ENCODE peak calls at places on chromosomes 6 and 20, in ten cellular contexts. Q is IMR-90, F is endothelial cell, R is ovary, W is Peyer's patch, I is RWPE1, Z is GM13977, J is tibial artery, H is epithelial cell of esophagus, Y is tibial nerve. U is an unnamed sample.

GRCh38 chr6:94893327-94893726 is 684.0 kb upstream of the MANEA start:
- DNase-seq in F (no peak), J (no peak), Q (no peak), Z (no peak), R (no peak), H (peak; percentile 0), I (no peak), W (no peak), Y (no peak), U (no peak)

GRCh38 chr6:87501809-87502572 is 29.2 kb downstream of the SLC35A1 start:
- DNase-seq in Z (no peak), J (no peak), W (no peak), Q (no peak), R (no peak), H (peak; percentile 16), I (no peak), F (no peak), Y (no peak), U (no peak)

GRCh38 chr6:145276746-145277145 is 458.6 kb downstream of the EPM2A start:
- DNase-seq in R (no peak), I (no peak), J (no peak), Q (peak; percentile 30), W (no peak), H (no peak), Z (no peak), F (no peak), Y (no peak), U (no peak)

GRCh38 chr6:5697508-5697907 is 309.2 kb downstream of the NRN1 start:
- DNase-seq in W (no peak), H (peak; percentile 58), F (no peak), R (no peak), Z (no peak), I (no peak), J (no peak), Y (no peak), Q (no peak), U (no peak)

GRCh38 chr6:143427109-143427817 is 23.2 kb downstream of the ADAT2 start:
- DNase-seq in I (peak; percentile 59), Y (peak; percentile 66), J (peak; percentile 65), W (peak; percentile 77), F (peak; percentile 81), Z (peak; percentile 72), R (peak; percentile 56), H (peak; percentile 78), Q (peak; percentile 86), U (peak; percentile 73)

GRCh38 chr6:31203345-31203979 is 33.0 kb upstream of the POU5F1 start:
- DNase-seq in J (no peak), Z (no peak), Y (no peak), Q (peak; percentile 71), R (no peak), W (no peak), H (peak; percentile 96), F (no peak), I (peak; percentile 69), U (no peak)

GRCh38 chr6:13674533-13675190 is 37.0 kb downstream of the RANBP9 start:
- DNase-seq in Z (no peak), W (no peak), R (no peak), Y (no peak), F (no peak), I (no peak), H (no peak), Q (no peak), J (no peak), U (no peak)

GRCh38 chr6:92706976-92707375 is 712.4 kb downstream of the EPHA7 start:
- DNase-seq in Y (no peak), R (no peak), Z (no peak), W (no peak), Q (no peak), J (no peak), F (no peak), I (peak; percentile 41), H (peak; percentile 88), U (no peak)

GRCh38 chr6:166671434-166672061 is 44.5 kb upstream of the RPS6KA2 start:
- DNase-seq in F (no peak), Y (no peak), J (no peak), R (peak; percentile 20), H (no peak), Q (no peak), W (no peak), Z (no peak), I (no peak), U (no peak)

GRCh38 chr6:81727876-81728517 is 24.5 kb downstream of the TENT5A start:
- DNase-seq in H (peak; percentile 18), J (no peak), I (no peak), R (no peak), F (no peak), Q (no peak), Y (no peak), W (no peak), Z (no peak), U (no peak)

GRCh38 chr20:31869942-31870702 is at the start of the genes DUSP15 and TTLL9:
- DNase-seq in R (peak; percentile 51), I (no peak), W (peak; percentile 59), Q (no peak), H (no peak), Y (peak; percentile 30), J (peak; percentile 49), F (peak; percentile 52), Z (peak; percentile 58), U (peak; percentile 65)

GRCh38 chr6:167706313-167707109 is 120.2 kb upstream of the AFDN start:
- DNase-seq in Y (no peak), W (no peak), F (no peak), R (no peak), J (no peak), Z (peak; percentile 73), H (no peak), I (no peak), Q (no peak), U (no peak)

GRCh38 chr6:4776967-4777925 is 1.0 kb downstream of the CDYL start:
- DNase-seq in F (no peak), H (peak; percentile 53), R (peak; percentile 22), J (no peak), W (no peak), Z (peak; percentile 71), I (no peak), Y (peak; percentile 9), Q (peak; percentile 39), U (no peak)

GRCh38 chr6:136737343-136738177 is 54.7 kb downstream of the MAP3K5 start:
- DNase-seq in R (peak; percentile 62), J (peak; percentile 78), Q (peak; percentile 82), W (no peak), I (no peak), H (peak; percentile 24), F (no peak), Z (no peak), Y (peak; percentile 11), U (no peak)

GRCh38 chr6:28598757-28599686 is 73.3 kb downstream of the GPX5 start:
- DNase-seq in Y (no peak), I (no peak), W (no peak), Q (no peak), F (no peak), R (no peak), Z (no peak), J (no peak), H (no peak), U (no peak)

DNA sequence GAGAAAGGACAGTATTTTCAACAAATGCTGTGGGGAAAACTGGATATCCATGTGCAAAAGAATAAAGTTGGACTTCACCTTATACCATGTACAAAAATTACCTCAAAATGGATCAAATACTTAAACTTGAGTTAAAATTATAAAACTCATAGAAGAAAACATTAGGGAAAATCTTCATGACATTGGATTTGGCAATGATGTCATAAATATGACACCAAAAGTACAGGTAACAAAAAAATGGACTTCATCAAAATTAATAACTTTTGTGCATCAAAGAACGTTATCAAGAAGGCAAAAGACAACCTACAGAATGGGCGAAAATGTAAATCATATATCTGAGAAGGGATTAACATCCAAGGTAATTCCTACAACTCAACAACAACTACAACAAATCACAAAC is 355.3 kb upstream of the SOX4 start:
- DNase-seq in Y (no peak), R (no peak), F (no peak), H (no peak), W (no peak), Z (no peak), Q (no peak), J (no peak), I (no peak), U (no peak)
- TF ChIP-seq CTCF in Y (no peak), R (no peak), F (no peak), H (no peak), W (no peak), Z (no peak), Q (no peak), J (no peak), I (no peak), U (no peak)

DNA sequence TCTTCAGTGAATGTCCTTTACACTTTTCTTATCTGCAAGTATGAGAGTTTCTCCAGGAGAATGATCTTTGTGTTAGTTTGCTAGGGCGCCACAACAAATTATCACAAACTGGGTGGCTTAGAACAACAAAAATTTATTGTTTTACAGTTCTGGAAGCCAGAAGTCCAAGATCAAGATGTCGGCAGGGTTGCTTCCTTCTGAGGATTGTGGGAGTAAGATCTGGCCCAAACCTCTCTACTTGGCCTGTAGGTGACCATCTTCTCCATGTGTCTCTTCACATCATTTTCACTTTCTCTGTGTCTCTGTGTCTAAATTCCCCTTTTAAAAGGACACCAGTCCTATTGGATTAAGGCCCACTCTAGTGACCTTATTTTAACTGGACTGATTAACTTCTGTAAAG is 103.0 kb downstream of the ADTRP start:
- DNase-seq in Q (no peak), R (no peak), H (no peak), F (no peak), I (no peak), Z (no peak), W (no peak), Y (no peak), J (no peak), U (no peak)
- TF ChIP-seq CTCF in Q (peak; percentile 24), R (no peak), H (no peak), F (no peak), I (no peak), Z (no peak), W (no peak), Y (no peak), J (no peak), U (peak; percentile 31)

DNA sequence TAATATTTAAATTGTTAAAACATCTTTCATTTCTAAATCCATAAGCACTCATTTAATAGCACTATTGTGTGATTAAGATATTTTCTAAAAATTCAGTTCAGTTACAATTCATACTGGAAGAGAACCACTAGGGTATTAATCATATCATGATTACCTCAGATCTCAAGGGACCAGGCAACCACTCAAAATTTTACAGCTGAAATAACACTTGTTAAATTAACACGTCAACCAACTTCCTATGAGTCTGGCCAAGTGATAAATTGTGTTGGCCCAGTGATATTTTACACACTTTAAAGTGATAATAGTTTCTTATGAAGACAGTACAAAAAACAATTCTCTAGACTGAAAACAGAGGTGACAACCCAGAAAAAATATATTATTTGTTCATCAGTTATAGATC is 869.0 kb upstream of the ADGRB3 start:
- DNase-seq in R (no peak), W (no peak), H (no peak), I (no peak), Z (no peak), Q (no peak), J (no peak), F (no peak), Y (no peak), U (no peak)
- TF ChIP-seq CTCF in R (no peak), W (no peak), H (no peak), I (no peak), Z (no peak), Q (no peak), J (no peak), F (no peak), Y (no peak), U (no peak)

DNA sequence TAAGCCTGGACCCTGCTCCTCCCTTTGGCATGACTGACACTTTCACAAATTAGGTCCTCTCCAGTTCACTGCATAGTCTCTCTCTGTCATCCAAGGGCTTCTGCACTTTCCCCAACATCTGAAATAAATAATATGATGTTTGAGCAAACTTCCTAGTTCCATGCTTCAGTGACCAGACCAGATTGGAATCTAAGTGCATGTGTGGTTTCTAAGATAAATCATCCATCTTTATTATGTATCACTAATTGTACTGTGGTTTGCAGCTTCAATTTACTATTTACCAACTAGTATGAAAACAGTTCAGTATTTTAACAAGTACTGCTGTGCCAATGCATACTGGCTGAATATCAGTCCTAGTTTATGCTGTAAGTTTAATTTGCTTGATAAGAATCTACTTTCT is 18.7 kb downstream of the SESN1 start:
- DNase-seq in Q (peak; percentile 51), I (no peak), J (no peak), H (no peak), W (no peak), F (no peak), Z (no peak), R (no peak), Y (no peak), U (no peak)
- TF ChIP-seq CTCF in Q (no peak), I (no peak), J (no peak), H (no peak), W (no peak), F (no peak), Z (no peak), R (no peak), Y (no peak), U (no peak)

U was measured in neural crest cell.